ENCODE peak calls at places on chromosome 11, in eight cellular contexts. T is ovary; C is heart right ventricle; M is CD4-positive, CD25-positive, alpha-beta regulatory T cell; U is H1; V is A549; Q is Peyer's patch; P is bronchial epithelial cell. L is an unnamed sample.

GRCh38 chr11:75100314-75100713 is 3.6 kb upstream of the OR2AT4 start:
- DNase-seq in T (no peak), C (no peak), M (no peak), U (no peak), V (peak; percentile 87), Q (no peak), P (peak; percentile 77), L (no peak)

GRCh38 chr11:35515224-35515623 is 10.2 kb downstream of the PAMR1 start:
- DNase-seq in T (no peak), C (no peak), M (no peak), U (no peak), V (no peak), Q (no peak), P (peak; percentile 97), L (no peak)

GRCh38 chr11:97389270-97389669 is 999.5 kb downstream of the JRKL start:
- DNase-seq in T (no peak), C (no peak), M (no peak), U (no peak), V (no peak), Q (no peak), P (no peak), L (no peak)

GRCh38 chr11:131749100-131749499 is 378.7 kb downstream of the NTM start:
- DNase-seq in T (no peak), C (no peak), M (no peak), U (no peak), V (no peak), Q (no peak), P (peak; percentile 23), L (no peak)

GRCh38 chr11:115528217-115528616 is 24.0 kb upstream of the CADM1 start:
- DNase-seq in T (no peak), C (no peak), M (no peak), U (no peak), V (no peak), Q (no peak), P (no peak), L (no peak)

GRCh38 chr11:2837096-2837601 is 48.4 kb downstream of the CDKN1C start:
- DNase-seq in T (no peak), C (peak; percentile 83), M (no peak), U (no peak), V (peak; percentile 42), Q (peak; percentile 71), P (peak; percentile 10), L (peak; percentile 87)

GRCh38 chr11:92837595-92837994 is 131.9 kb upstream of the MTNR1B start:
- DNase-seq in T (no peak), C (no peak), M (no peak), U (no peak), V (no peak), Q (no peak), P (peak; percentile 90), L (no peak)

GRCh38 chr11:10314199-10315072 is 9.6 kb downstream of the ADM start:
- DNase-seq in T (no peak), C (peak; percentile 26), M (no peak), U (no peak), V (peak; percentile 87), Q (peak; percentile 57), P (peak; percentile 80), L (no peak)

GRCh38 chr11:10725114-10725906 is 25.7 kb upstream of the CTR9 start:
- DNase-seq in T (no peak), C (no peak), M (no peak), U (no peak), V (no peak), Q (no peak), P (peak; percentile 94), L (no peak)

GRCh38 chr11:14288189-14288935 is 70.6 kb downstream of the RRAS2 start:
- DNase-seq in T (no peak), C (no peak), M (no peak), U (no peak), V (peak; percentile 54), Q (no peak), P (peak; percentile 54), L (no peak)

GRCh38 chr11:107702723-107703122 is 9.1 kb downstream of the SLN start:
- DNase-seq in T (no peak), C (no peak), M (no peak), U (no peak), V (no peak), Q (no peak), P (peak; percentile 20), L (no peak)

GRCh38 chr11:63805844-63806415 is 7.3 kb upstream of the SPINDOC start:
- DNase-seq in T (no peak), C (peak; percentile 43), M (no peak), U (no peak), V (no peak), Q (no peak), P (no peak), L (peak; percentile 64)

GRCh38 chr11:94671553-94672366 is 96.4 kb upstream of the AMOTL1 start:
- DNase-seq in T (no peak), C (no peak), M (no peak), U (peak; percentile 41), V (no peak), Q (no peak), P (peak; percentile 51), L (no peak)

GRCh38 chr11:133934599-133935550 is 21.9 kb downstream of the IGSF9B start:
- DNase-seq in T (no peak), C (peak; percentile 81), M (no peak), U (no peak), V (peak; percentile 43), Q (no peak), P (peak; percentile 73), L (no peak)

GRCh38 chr11:70942593-70942992 is 309.8 kb downstream of the SHANK2 start:
- DNase-seq in T (no peak), C (no peak), M (no peak), U (peak; percentile 66), V (peak; percentile 72), Q (no peak), P (no peak), L (no peak)

GRCh38 chr11:88363566-88364169 is 26.1 kb upstream of the CTSC start:
- DNase-seq in T (no peak), C (no peak), M (no peak), U (no peak), V (no peak), Q (no peak), P (peak; percentile 75), L (no peak)

GRCh38 chr11:30458541-30458940 is 127.6 kb downstream of the MPPED2 start:
- DNase-seq in T (no peak), C (no peak), M (no peak), U (no peak), V (no peak), Q (no peak), P (no peak), L (no peak)

GRCh38 chr11:62707277-62707771 is at the start of the genes BSCL2 and GNG3:
- DNase-seq in T (peak; percentile 73), C (no peak), M (no peak), U (peak; percentile 93), V (peak; percentile 39), Q (no peak), P (no peak), L (peak; percentile 71)

GRCh38 chr11:93935826-93936225 is 85.3 kb upstream of the HEPHL1 start:
- DNase-seq in T (no peak), C (no peak), M (no peak), U (no peak), V (no peak), Q (no peak), P (no peak), L (no peak)

GRCh38 chr11:132540586-132540985 is 991.7 kb downstream of the OPCML start:
- DNase-seq in T (no peak), C (no peak), M (no peak), U (no peak), V (no peak), Q (no peak), P (no peak), L (no peak)

GRCh38 chr11:60830478-60831142 is 11.3 kb upstream of the CCDC86 start:
- DNase-seq in T (no peak), C (no peak), M (no peak), U (no peak), V (no peak), Q (peak; percentile 52), P (peak; percentile 85), L (no peak)

GRCh38 chr11:15695096-15695721 is 580.5 kb downstream of the INSC start:
- DNase-seq in T (no peak), C (no peak), M (no peak), U (no peak), V (no peak), Q (no peak), P (no peak), L (no peak)

DNA sequence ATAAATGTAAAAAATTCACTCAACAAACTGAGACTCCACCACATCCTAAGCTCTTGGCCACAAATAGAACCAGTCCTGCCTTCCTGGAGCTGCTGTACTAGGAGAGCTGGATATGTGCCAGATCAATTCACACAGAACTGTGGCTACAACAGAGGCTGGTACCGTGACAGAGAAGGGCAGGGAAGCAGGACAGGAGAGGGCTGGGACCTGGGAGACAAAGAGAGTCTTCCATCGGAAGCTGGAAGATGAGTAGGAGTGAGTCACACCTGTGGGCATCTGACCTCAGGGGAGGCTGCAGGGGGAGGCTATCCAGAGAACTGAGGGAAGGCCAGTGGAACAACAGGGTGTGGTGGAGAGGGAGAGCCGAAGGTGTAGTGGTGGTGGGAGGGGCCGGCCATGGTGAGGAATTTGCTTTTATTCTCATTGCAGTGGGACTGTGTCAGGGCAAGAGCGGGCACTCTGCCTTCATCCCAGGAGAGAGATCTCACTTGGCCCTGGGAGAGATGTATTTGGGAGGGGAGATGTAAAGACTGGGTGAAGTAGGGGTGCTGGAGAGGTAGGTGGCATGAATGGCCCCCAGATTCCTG is 1.9 kb upstream of the LTBP3 start:
- DNase-seq in T (peak; percentile 50), C (peak; percentile 55), M (no peak), U (no peak), V (peak; percentile 90), Q (peak; percentile 52), P (peak; percentile 62), L (no peak)
- H3K4me3 ChIP-seq in T (no peak overlapping the region), C (no peak overlapping the region), M (no peak overlapping the region), U (no peak overlapping the region), V (no peak overlapping the region), Q (no peak overlapping the region), P (no peak overlapping the region), L (no peak overlapping the region)

GRCh38 chr11:90250970-90251369 is 28.1 kb upstream of the CHORDC1 start:
- DNase-seq in T (no peak), C (no peak), M (no peak), U (no peak), V (no peak), Q (no peak), P (no peak), L (no peak)
- H3K4me3 ChIP-seq in T (no peak overlapping the region), C (no peak overlapping the region), M (peak overlapping the region; percentile 51), U (no peak overlapping the region), V (no peak overlapping the region), Q (no peak overlapping the region), P (no peak overlapping the region), L (no peak overlapping the region)

DNA sequence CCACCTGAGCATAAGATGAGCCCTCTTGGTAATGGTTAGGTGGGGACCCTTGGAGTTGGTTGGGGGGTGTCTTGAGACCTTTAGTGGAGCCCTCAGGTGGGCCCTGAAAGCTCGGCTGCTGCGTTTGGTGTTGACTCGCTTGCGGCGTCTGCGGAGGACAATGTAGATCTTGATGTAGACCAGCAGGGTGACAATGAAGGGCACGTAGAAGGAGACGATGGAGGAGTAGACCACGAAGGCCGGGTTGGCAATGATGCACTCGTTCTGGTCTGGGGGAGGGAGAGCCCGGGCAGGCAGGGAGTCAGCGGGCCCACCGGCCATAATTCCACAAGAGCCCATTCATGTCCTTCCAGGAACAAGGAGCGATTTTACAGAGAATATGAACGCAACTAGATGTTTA is 27.8 kb downstream of the ANKK1 start:
- DNase-seq in T (no peak), C (no peak), M (no peak), U (no peak), V (no peak), Q (no peak), P (no peak), L (no peak)
- H3K4me3 ChIP-seq in T (no peak overlapping the region), C (no peak overlapping the region), M (no peak overlapping the region), U (no peak overlapping the region), V (no peak overlapping the region), Q (no peak overlapping the region), P (no peak overlapping the region), L (no peak overlapping the region)

GRCh38 chr11:114064216-114064615 is 4.7 kb downstream of the ZBTB16 start:
- DNase-seq in T (no peak), C (no peak), M (no peak), U (no peak), V (no peak), Q (no peak), P (no peak), L (no peak)
- H3K4me3 ChIP-seq in T (peak overlapping the region; percentile 99), C (no peak overlapping the region), M (no peak overlapping the region), U (no peak overlapping the region), V (no peak overlapping the region), Q (peak overlapping the region; percentile 6), P (no peak overlapping the region), L (peak overlapping the region; percentile 64)